ENCODE peak calls at places on chromosomes 1 and 21, in eight cellular contexts. One of them, this sample, is unnamed.

GRCh38 chr1:198876371-198876871 is 237.6 kb downstream of the PTPRC start:
- DNase-seq in NCI-H1436: peak; percentile 72
- DNase-seq in activated CD8-positive, alpha-beta T cell treated with anti-CD3 and anti-CD28 coated beads, Interleukin-2, amount 10 ng/mL, durations not matched to agents 7 days and 5 days: no peak
- DNase-seq in ELF-1: peak; percentile 39
- DNase-seq in NCI-H2171: no peak
- DNase-seq in NCI-H1417: peak; percentile 96
- DNase-seq in ACHN: no peak
- DNase-seq in NCI-H748 treated with DMSO at 0.1 percent for 48 hours: no peak
- DNase-seq in this sample: no peak

GRCh38 chr1:166988976-166989515 is at the start of gene MAEL:
- DNase-seq in NCI-H1436: no peak
- DNase-seq in activated CD8-positive, alpha-beta T cell treated with anti-CD3 and anti-CD28 coated beads, Interleukin-2, amount 10 ng/mL, durations not matched to agents 7 days and 5 days: no peak
- DNase-seq in ELF-1: no peak
- DNase-seq in NCI-H2171: no peak
- DNase-seq in NCI-H1417: no peak
- DNase-seq in ACHN: no peak
- DNase-seq in NCI-H748 treated with DMSO at 0.1 percent for 48 hours: no peak
- DNase-seq in this sample: no peak

GRCh38 chr1:240906477-240906876 is 294.5 kb upstream of the GREM2 start:
- DNase-seq in NCI-H1436: peak; percentile 22
- DNase-seq in activated CD8-positive, alpha-beta T cell treated with anti-CD3 and anti-CD28 coated beads, Interleukin-2, amount 10 ng/mL, durations not matched to agents 7 days and 5 days: no peak
- DNase-seq in ELF-1: no peak
- DNase-seq in NCI-H2171: no peak
- DNase-seq in NCI-H1417: peak; percentile 69
- DNase-seq in ACHN: no peak
- DNase-seq in NCI-H748 treated with DMSO at 0.1 percent for 48 hours: peak; percentile 9
- DNase-seq in this sample: no peak

GRCh38 chr1:41980872-41981653 is 62.3 kb upstream of the HIVEP3 start:
- DNase-seq in NCI-H1436: no peak
- DNase-seq in activated CD8-positive, alpha-beta T cell treated with anti-CD3 and anti-CD28 coated beads, Interleukin-2, amount 10 ng/mL, durations not matched to agents 7 days and 5 days: peak; percentile 62
- DNase-seq in ELF-1: no peak
- DNase-seq in NCI-H2171: no peak
- DNase-seq in NCI-H1417: no peak
- DNase-seq in ACHN: no peak
- DNase-seq in NCI-H748 treated with DMSO at 0.1 percent for 48 hours: no peak
- DNase-seq in this sample: no peak

GRCh38 chr1:198088360-198089071 is 68.3 kb upstream of the NEK7 start:
- DNase-seq in NCI-H1436: peak; percentile 9
- DNase-seq in activated CD8-positive, alpha-beta T cell treated with anti-CD3 and anti-CD28 coated beads, Interleukin-2, amount 10 ng/mL, durations not matched to agents 7 days and 5 days: peak; percentile 30
- DNase-seq in ELF-1: no peak
- DNase-seq in NCI-H2171: no peak
- DNase-seq in NCI-H1417: peak; percentile 35
- DNase-seq in ACHN: peak; percentile 44
- DNase-seq in NCI-H748 treated with DMSO at 0.1 percent for 48 hours: no peak
- DNase-seq in this sample: no peak

GRCh38 chr1:100354971-100355394 is 2.7 kb downstream of the CDC14A start:
- DNase-seq in NCI-H1436: peak; percentile 29
- DNase-seq in activated CD8-positive, alpha-beta T cell treated with anti-CD3 and anti-CD28 coated beads, Interleukin-2, amount 10 ng/mL, durations not matched to agents 7 days and 5 days: peak; percentile 42
- DNase-seq in ELF-1: peak; percentile 75
- DNase-seq in NCI-H2171: peak; percentile 25
- DNase-seq in NCI-H1417: peak; percentile 69
- DNase-seq in ACHN: peak; percentile 56
- DNase-seq in NCI-H748 treated with DMSO at 0.1 percent for 48 hours: peak; percentile 82
- DNase-seq in this sample: no peak

GRCh38 chr1:37482796-37483744 is 8.7 kb downstream of the ZC3H12A start:
- DNase-seq in NCI-H1436: no peak
- DNase-seq in activated CD8-positive, alpha-beta T cell treated with anti-CD3 and anti-CD28 coated beads, Interleukin-2, amount 10 ng/mL, durations not matched to agents 7 days and 5 days: no peak
- DNase-seq in ELF-1: no peak
- DNase-seq in NCI-H2171: no peak
- DNase-seq in NCI-H1417: no peak
- DNase-seq in ACHN: no peak
- DNase-seq in NCI-H748 treated with DMSO at 0.1 percent for 48 hours: no peak
- DNase-seq in this sample: peak; percentile 71

GRCh38 chr1:32741067-32741416 is 38.5 kb upstream of the SYNC start:
- DNase-seq in NCI-H1436: no peak
- DNase-seq in activated CD8-positive, alpha-beta T cell treated with anti-CD3 and anti-CD28 coated beads, Interleukin-2, amount 10 ng/mL, durations not matched to agents 7 days and 5 days: no peak
- DNase-seq in ELF-1: peak; percentile 27
- DNase-seq in NCI-H2171: no peak
- DNase-seq in NCI-H1417: peak; percentile 39
- DNase-seq in ACHN: no peak
- DNase-seq in NCI-H748 treated with DMSO at 0.1 percent for 48 hours: no peak
- DNase-seq in this sample: no peak

GRCh38 chr21:28480091-28480869 is 512.4 kb downstream of the LTN1 start:
- DNase-seq in NCI-H1436: no peak
- DNase-seq in activated CD8-positive, alpha-beta T cell treated with anti-CD3 and anti-CD28 coated beads, Interleukin-2, amount 10 ng/mL, durations not matched to agents 7 days and 5 days: no peak
- DNase-seq in ELF-1: no peak
- DNase-seq in NCI-H2171: no peak
- DNase-seq in NCI-H1417: no peak
- DNase-seq in ACHN: no peak
- DNase-seq in NCI-H748 treated with DMSO at 0.1 percent for 48 hours: no peak
- DNase-seq in this sample: no peak

GRCh38 chr21:36212513-36212780 is 55.8 kb downstream of the DOP1B start:
- DNase-seq in NCI-H1436: no peak
- DNase-seq in activated CD8-positive, alpha-beta T cell treated with anti-CD3 and anti-CD28 coated beads, Interleukin-2, amount 10 ng/mL, durations not matched to agents 7 days and 5 days: no peak
- DNase-seq in ELF-1: no peak
- DNase-seq in NCI-H2171: no peak
- DNase-seq in NCI-H1417: no peak
- DNase-seq in ACHN: no peak
- DNase-seq in NCI-H748 treated with DMSO at 0.1 percent for 48 hours: no peak
- DNase-seq in this sample: no peak

GRCh38 chr1:67570473-67571143 is 114.4 kb upstream of the GADD45A start:
- DNase-seq in NCI-H1436: no peak
- DNase-seq in activated CD8-positive, alpha-beta T cell treated with anti-CD3 and anti-CD28 coated beads, Interleukin-2, amount 10 ng/mL, durations not matched to agents 7 days and 5 days: no peak
- DNase-seq in ELF-1: peak; percentile 73
- DNase-seq in NCI-H2171: no peak
- DNase-seq in NCI-H1417: no peak
- DNase-seq in ACHN: peak; percentile 74
- DNase-seq in NCI-H748 treated with DMSO at 0.1 percent for 48 hours: no peak
- DNase-seq in this sample: no peak

GRCh38 chr1:157739229-157739901 is 37.6 kb downstream of the FCRL2 start:
- DNase-seq in NCI-H1436: no peak
- DNase-seq in activated CD8-positive, alpha-beta T cell treated with anti-CD3 and anti-CD28 coated beads, Interleukin-2, amount 10 ng/mL, durations not matched to agents 7 days and 5 days: no peak
- DNase-seq in ELF-1: peak; percentile 8
- DNase-seq in NCI-H2171: no peak
- DNase-seq in NCI-H1417: no peak
- DNase-seq in ACHN: no peak
- DNase-seq in NCI-H748 treated with DMSO at 0.1 percent for 48 hours: no peak
- DNase-seq in this sample: no peak

GRCh38 chr1:160743266-160743665 is 4.2 kb downstream of the SLAMF7 start:
- DNase-seq in NCI-H1436: no peak
- DNase-seq in activated CD8-positive, alpha-beta T cell treated with anti-CD3 and anti-CD28 coated beads, Interleukin-2, amount 10 ng/mL, durations not matched to agents 7 days and 5 days: no peak
- DNase-seq in ELF-1: no peak
- DNase-seq in NCI-H2171: no peak
- DNase-seq in NCI-H1417: no peak
- DNase-seq in ACHN: no peak
- DNase-seq in NCI-H748 treated with DMSO at 0.1 percent for 48 hours: no peak
- DNase-seq in this sample: no peak

GRCh38 chr1:33331444-33332356 is 10.8 kb upstream of the A3GALT2 start:
- DNase-seq in NCI-H1436: no peak
- DNase-seq in activated CD8-positive, alpha-beta T cell treated with anti-CD3 and anti-CD28 coated beads, Interleukin-2, amount 10 ng/mL, durations not matched to agents 7 days and 5 days: no peak
- DNase-seq in ELF-1: no peak
- DNase-seq in NCI-H2171: no peak
- DNase-seq in NCI-H1417: no peak
- DNase-seq in ACHN: no peak
- DNase-seq in NCI-H748 treated with DMSO at 0.1 percent for 48 hours: no peak
- DNase-seq in this sample: no peak

GRCh38 chr1:10514490-10515235 is 39.9 kb downstream of the PEX14 start:
- DNase-seq in NCI-H1436: peak; percentile 56
- DNase-seq in activated CD8-positive, alpha-beta T cell treated with anti-CD3 and anti-CD28 coated beads, Interleukin-2, amount 10 ng/mL, durations not matched to agents 7 days and 5 days: no peak
- DNase-seq in ELF-1: peak; percentile 53
- DNase-seq in NCI-H2171: peak; percentile 59
- DNase-seq in NCI-H1417: peak; percentile 88
- DNase-seq in ACHN: peak; percentile 41
- DNase-seq in NCI-H748 treated with DMSO at 0.1 percent for 48 hours: peak; percentile 38
- DNase-seq in this sample: no peak

GRCh38 chr1:219990782-219991510 is 55.4 kb downstream of the EPRS1 start:
- DNase-seq in NCI-H1436: peak; percentile 7
- DNase-seq in activated CD8-positive, alpha-beta T cell treated with anti-CD3 and anti-CD28 coated beads, Interleukin-2, amount 10 ng/mL, durations not matched to agents 7 days and 5 days: no peak
- DNase-seq in ELF-1: no peak
- DNase-seq in NCI-H2171: peak; percentile 56
- DNase-seq in NCI-H1417: peak; percentile 68
- DNase-seq in ACHN: peak; percentile 71
- DNase-seq in NCI-H748 treated with DMSO at 0.1 percent for 48 hours: no peak
- DNase-seq in this sample: no peak

GRCh38 chr21:38914531-38915385 is 109.0 kb downstream of the ETS2 start:
- DNase-seq in NCI-H1436: no peak
- DNase-seq in activated CD8-positive, alpha-beta T cell treated with anti-CD3 and anti-CD28 coated beads, Interleukin-2, amount 10 ng/mL, durations not matched to agents 7 days and 5 days: no peak
- DNase-seq in ELF-1: peak; percentile 53
- DNase-seq in NCI-H2171: no peak
- DNase-seq in NCI-H1417: peak; percentile 39
- DNase-seq in ACHN: no peak
- DNase-seq in NCI-H748 treated with DMSO at 0.1 percent for 48 hours: no peak
- DNase-seq in this sample: no peak

GRCh38 chr1:42639116-42639515 is 19.1 kb upstream of the PPIH start:
- DNase-seq in NCI-H1436: no peak
- DNase-seq in activated CD8-positive, alpha-beta T cell treated with anti-CD3 and anti-CD28 coated beads, Interleukin-2, amount 10 ng/mL, durations not matched to agents 7 days and 5 days: no peak
- DNase-seq in ELF-1: no peak
- DNase-seq in NCI-H2171: no peak
- DNase-seq in NCI-H1417: no peak
- DNase-seq in ACHN: no peak
- DNase-seq in NCI-H748 treated with DMSO at 0.1 percent for 48 hours: no peak
- DNase-seq in this sample: no peak

GRCh38 chr1:7871136-7871535 is 18.3 kb upstream of the UTS2 start:
- DNase-seq in NCI-H1436: no peak
- DNase-seq in activated CD8-positive, alpha-beta T cell treated with anti-CD3 and anti-CD28 coated beads, Interleukin-2, amount 10 ng/mL, durations not matched to agents 7 days and 5 days: no peak
- DNase-seq in ELF-1: no peak
- DNase-seq in NCI-H2171: no peak
- DNase-seq in NCI-H1417: no peak
- DNase-seq in ACHN: no peak
- DNase-seq in NCI-H748 treated with DMSO at 0.1 percent for 48 hours: no peak
- DNase-seq in this sample: no peak

GRCh38 chr1:89721351-89721750 is 88.4 kb downstream of the LRRC8C start:
- DNase-seq in NCI-H1436: no peak
- DNase-seq in activated CD8-positive, alpha-beta T cell treated with anti-CD3 and anti-CD28 coated beads, Interleukin-2, amount 10 ng/mL, durations not matched to agents 7 days and 5 days: peak; percentile 45
- DNase-seq in ELF-1: no peak
- DNase-seq in NCI-H2171: no peak
- DNase-seq in NCI-H1417: no peak
- DNase-seq in ACHN: no peak
- DNase-seq in NCI-H748 treated with DMSO at 0.1 percent for 48 hours: no peak
- DNase-seq in this sample: no peak

GRCh38 chr21:29033871-29034270 is 9.4 kb downstream of the USP16 start:
- DNase-seq in NCI-H1436: no peak
- DNase-seq in activated CD8-positive, alpha-beta T cell treated with anti-CD3 and anti-CD28 coated beads, Interleukin-2, amount 10 ng/mL, durations not matched to agents 7 days and 5 days: no peak
- DNase-seq in ELF-1: no peak
- DNase-seq in NCI-H2171: no peak
- DNase-seq in NCI-H1417: no peak
- DNase-seq in ACHN: no peak
- DNase-seq in NCI-H748 treated with DMSO at 0.1 percent for 48 hours: no peak
- DNase-seq in this sample: no peak

GRCh38 chr21:32602099-32602498 is 10.1 kb downstream of the CFAP298 start:
- DNase-seq in NCI-H1436: no peak
- DNase-seq in activated CD8-positive, alpha-beta T cell treated with anti-CD3 and anti-CD28 coated beads, Interleukin-2, amount 10 ng/mL, durations not matched to agents 7 days and 5 days: no peak
- DNase-seq in ELF-1: no peak
- DNase-seq in NCI-H2171: no peak
- DNase-seq in NCI-H1417: peak; percentile 21
- DNase-seq in ACHN: no peak
- DNase-seq in NCI-H748 treated with DMSO at 0.1 percent for 48 hours: no peak
- DNase-seq in this sample: no peak

GRCh38 chr1:14846688-14847087 is 248.2 kb downstream of the KAZN start:
- DNase-seq in NCI-H1436: no peak
- DNase-seq in activated CD8-positive, alpha-beta T cell treated with anti-CD3 and anti-CD28 coated beads, Interleukin-2, amount 10 ng/mL, durations not matched to agents 7 days and 5 days: no peak
- DNase-seq in ELF-1: no peak
- DNase-seq in NCI-H2171: no peak
- DNase-seq in NCI-H1417: no peak
- DNase-seq in ACHN: no peak
- DNase-seq in NCI-H748 treated with DMSO at 0.1 percent for 48 hours: no peak
- DNase-seq in this sample: no peak

GRCh38 chr1:89844236-89844807 is 23.5 kb downstream of the LRRC8D start:
- DNase-seq in NCI-H1436: no peak
- DNase-seq in activated CD8-positive, alpha-beta T cell treated with anti-CD3 and anti-CD28 coated beads, Interleukin-2, amount 10 ng/mL, durations not matched to agents 7 days and 5 days: no peak
- DNase-seq in ELF-1: no peak
- DNase-seq in NCI-H2171: no peak
- DNase-seq in NCI-H1417: no peak
- DNase-seq in ACHN: no peak
- DNase-seq in NCI-H748 treated with DMSO at 0.1 percent for 48 hours: no peak
- DNase-seq in this sample: no peak

This sample was measured in coronary artery.